ENCODE peak calls at places on chromosome 13, in seven cellular contexts. One of them, this sample, is unnamed.

GRCh38 chr13:49454388-49455015 is 10.4 kb downstream of the SETDB2 start:
- DNase-seq in GM12891: no peak
- DNase-seq in SK-N-SH: no peak
- DNase-seq in HepG2: no peak
- DNase-seq in GM12878: no peak
- DNase-seq in H1: no peak
- DNase-seq in K562: no peak
- DNase-seq in this sample: no peak

GRCh38 chr13:30172593-30173300 is 134.6 kb downstream of the KATNAL1 start:
- DNase-seq in GM12891: no peak
- DNase-seq in SK-N-SH: no peak
- DNase-seq in HepG2: no peak
- DNase-seq in GM12878: no peak
- DNase-seq in H1: no peak
- DNase-seq in K562: no peak
- DNase-seq in this sample: no peak

GRCh38 chr13:92054389-92054788 is 656.0 kb downstream of the GPC5 start:
- DNase-seq in GM12891: no peak
- DNase-seq in SK-N-SH: no peak
- DNase-seq in HepG2: peak; percentile 71
- DNase-seq in GM12878: no peak
- DNase-seq in H1: no peak
- DNase-seq in K562: no peak
- DNase-seq in this sample: no peak

GRCh38 chr13:44365008-44365407 is 8.6 kb upstream of the SERP2 start:
- DNase-seq in GM12891: no peak
- DNase-seq in SK-N-SH: no peak
- DNase-seq in HepG2: no peak
- DNase-seq in GM12878: no peak
- DNase-seq in H1: no peak
- DNase-seq in K562: no peak
- DNase-seq in this sample: no peak

GRCh38 chr13:79805317-79805716 is 324.4 kb downstream of the NDFIP2 start:
- DNase-seq in GM12891: no peak
- DNase-seq in SK-N-SH: no peak
- DNase-seq in HepG2: no peak
- DNase-seq in GM12878: no peak
- DNase-seq in H1: no peak
- DNase-seq in K562: no peak
- DNase-seq in this sample: no peak

GRCh38 chr13:44160549-44161278 is 212.9 kb upstream of the SERP2 start:
- DNase-seq in GM12891: no peak
- DNase-seq in SK-N-SH: no peak
- DNase-seq in HepG2: no peak
- DNase-seq in GM12878: no peak
- DNase-seq in H1: no peak
- DNase-seq in K562: no peak
- DNase-seq in this sample: no peak

GRCh38 chr13:69947577-69947976 is 160.0 kb upstream of the ATXN8OS start:
- DNase-seq in GM12891: no peak
- DNase-seq in SK-N-SH: no peak
- DNase-seq in HepG2: no peak
- DNase-seq in GM12878: no peak
- DNase-seq in H1: no peak
- DNase-seq in K562: no peak
- DNase-seq in this sample: no peak

GRCh38 chr13:33536639-33537425 is 251.3 kb upstream of the STARD13 start:
- DNase-seq in GM12891: no peak
- DNase-seq in SK-N-SH: no peak
- DNase-seq in HepG2: no peak
- DNase-seq in GM12878: no peak
- DNase-seq in H1: no peak
- DNase-seq in K562: no peak
- DNase-seq in this sample: no peak

GRCh38 chr13:36778083-36778671 is 40.8 kb upstream of the RFXAP start:
- DNase-seq in GM12891: no peak
- DNase-seq in SK-N-SH: no peak
- DNase-seq in HepG2: peak; percentile 21
- DNase-seq in GM12878: peak; percentile 20
- DNase-seq in H1: no peak
- DNase-seq in K562: no peak
- DNase-seq in this sample: no peak

GRCh38 chr13:37681295-37682032 is 82.9 kb upstream of the POSTN start:
- DNase-seq in GM12891: no peak
- DNase-seq in SK-N-SH: no peak
- DNase-seq in HepG2: no peak
- DNase-seq in GM12878: no peak
- DNase-seq in H1: no peak
- DNase-seq in K562: no peak
- DNase-seq in this sample: no peak

GRCh38 chr13:112227031-112227430 is 149.1 kb upstream of the SPACA7 start:
- DNase-seq in GM12891: no peak
- DNase-seq in SK-N-SH: no peak
- DNase-seq in HepG2: no peak
- DNase-seq in GM12878: no peak
- DNase-seq in H1: no peak
- DNase-seq in K562: no peak
- DNase-seq in this sample: no peak

GRCh38 chr13:112233256-112233655 is 142.9 kb upstream of the SPACA7 start:
- DNase-seq in GM12891: no peak
- DNase-seq in SK-N-SH: no peak
- DNase-seq in HepG2: no peak
- DNase-seq in GM12878: no peak
- DNase-seq in H1: no peak
- DNase-seq in K562: no peak
- DNase-seq in this sample: no peak

GRCh38 chr13:112231451-112232083 is 144.6 kb upstream of the SPACA7 start:
- DNase-seq in GM12891: no peak
- DNase-seq in SK-N-SH: no peak
- DNase-seq in HepG2: no peak
- DNase-seq in GM12878: no peak
- DNase-seq in H1: no peak
- DNase-seq in K562: no peak
- DNase-seq in this sample: no peak

GRCh38 chr13:112229445-112229844 is 146.7 kb upstream of the SPACA7 start:
- DNase-seq in GM12891: no peak
- DNase-seq in SK-N-SH: no peak
- DNase-seq in HepG2: no peak
- DNase-seq in GM12878: no peak
- DNase-seq in H1: no peak
- DNase-seq in K562: no peak
- DNase-seq in this sample: no peak

DNA sequence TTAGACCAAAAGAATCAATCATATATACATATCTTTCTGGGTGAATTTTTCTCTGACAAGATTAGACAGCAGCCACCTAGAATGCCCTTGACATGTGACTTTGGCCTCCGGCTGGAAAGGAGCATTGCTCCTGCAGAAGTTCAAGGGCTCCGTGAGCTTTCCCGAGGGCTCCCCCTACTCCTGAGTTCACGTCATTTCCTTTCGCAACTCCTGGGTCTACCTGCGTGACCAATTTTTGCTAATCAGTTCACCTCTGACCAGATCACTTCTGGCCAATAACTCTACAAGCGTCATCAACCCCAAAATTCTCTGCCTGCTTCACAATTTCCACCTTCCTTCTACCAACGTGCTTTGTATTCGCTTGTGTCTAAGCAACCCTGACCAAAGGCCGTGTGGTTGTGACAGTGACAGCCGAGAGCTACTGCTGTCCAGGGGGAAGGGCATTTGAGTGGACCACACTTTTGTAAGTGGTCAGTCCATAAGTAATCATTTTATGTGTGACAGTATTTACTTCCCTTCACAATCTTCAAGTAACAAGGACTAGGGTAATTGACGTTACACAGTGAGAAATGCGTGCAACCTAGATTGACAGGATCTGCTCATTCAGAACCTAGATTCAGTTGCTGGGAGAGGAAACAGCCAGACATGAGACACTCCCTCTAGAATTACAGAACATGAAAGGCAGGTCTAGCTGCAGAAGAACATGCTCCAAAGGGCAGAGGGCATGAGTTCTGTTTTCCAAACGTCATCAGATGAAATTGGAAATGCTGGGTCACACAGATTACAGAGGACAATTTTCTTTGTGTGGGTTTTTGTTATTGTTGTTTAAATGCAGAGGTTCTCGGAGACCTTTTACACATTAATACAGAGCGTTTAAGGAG is 145.9 kb upstream of the SPACA7 start:
- DNase-seq in GM12891: no peak
- DNase-seq in SK-N-SH: no peak
- DNase-seq in HepG2: no peak
- DNase-seq in GM12878: no peak
- DNase-seq in H1: no peak
- DNase-seq in K562: no peak
- DNase-seq in this sample: no peak
- TF ChIP-seq TAF1 in GM12891: no peak
- TF ChIP-seq TAF1 in SK-N-SH: no peak
- TF ChIP-seq TAF1 in HepG2: no peak
- TF ChIP-seq TAF1 in GM12878: no peak
- TF ChIP-seq TAF1 in H1: no peak
- TF ChIP-seq TAF1 in K562: no peak
- TF ChIP-seq TAF1 in this sample: no peak

GRCh38 chr13:109454167-109454917 is 332.0 kb downstream of the IRS2 start:
- DNase-seq in GM12891: no peak
- DNase-seq in SK-N-SH: no peak
- DNase-seq in HepG2: no peak
- DNase-seq in GM12878: no peak
- DNase-seq in H1: no peak
- DNase-seq in K562: no peak
- DNase-seq in this sample: no peak
- TF ChIP-seq POLR2AphosphoS5 in GM12891: no peak
- TF ChIP-seq POLR2AphosphoS5 in SK-N-SH: no peak
- TF ChIP-seq POLR2AphosphoS5 in HepG2: no peak
- TF ChIP-seq POLR2AphosphoS5 in GM12878: no peak
- TF ChIP-seq POLR2AphosphoS5 in H1: no peak
- TF ChIP-seq POLR2AphosphoS5 in K562: no peak
- TF ChIP-seq POLR2AphosphoS5 in this sample: no peak

DNA sequence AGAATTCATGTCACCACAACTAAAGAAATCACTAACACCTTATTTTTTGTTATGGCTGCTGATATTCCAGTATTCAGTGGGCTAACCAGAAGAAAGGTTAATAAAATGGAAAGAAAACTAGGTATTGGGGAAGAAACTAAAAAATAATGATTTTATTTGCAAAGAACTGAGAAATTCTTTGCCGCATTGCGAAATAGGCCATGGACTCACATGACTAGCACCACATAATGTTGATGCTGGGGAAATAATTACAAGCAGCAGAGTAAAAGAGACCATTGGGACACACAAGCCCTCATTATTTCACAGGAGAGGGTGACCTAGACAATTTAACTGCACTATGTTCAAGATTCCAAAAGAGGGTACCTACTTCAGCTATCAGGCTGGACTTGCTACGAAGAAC is 1411.5 kb downstream of the SLITRK5 start:
- DNase-seq in GM12891: no peak
- DNase-seq in SK-N-SH: no peak
- DNase-seq in HepG2: no peak
- DNase-seq in GM12878: no peak
- DNase-seq in H1: no peak
- DNase-seq in K562: no peak
- DNase-seq in this sample: no peak
- TF ChIP-seq TAF1 in GM12891: no peak
- TF ChIP-seq TAF1 in SK-N-SH: no peak
- TF ChIP-seq TAF1 in HepG2: no peak
- TF ChIP-seq TAF1 in GM12878: no peak
- TF ChIP-seq TAF1 in H1: no peak
- TF ChIP-seq TAF1 in K562: no peak
- TF ChIP-seq TAF1 in this sample: no peak

DNA sequence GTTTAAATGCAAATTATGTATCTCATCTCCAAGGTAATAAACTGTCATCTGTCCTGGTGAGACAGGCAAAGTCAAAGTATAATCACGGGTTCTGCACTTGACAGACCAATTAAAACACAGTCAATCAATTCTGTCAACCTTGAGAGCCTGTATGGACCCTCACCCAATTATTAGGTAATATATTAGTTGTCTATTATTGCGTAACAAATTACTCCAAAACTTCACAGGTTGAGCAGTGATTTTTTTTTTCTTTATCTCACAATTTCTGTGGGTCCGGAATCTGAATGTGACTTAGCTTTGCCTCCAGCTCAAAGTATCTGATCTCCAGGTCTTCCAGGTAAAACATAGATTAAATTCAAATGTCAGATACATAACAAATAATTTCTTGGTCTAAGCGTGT is 707.4 kb upstream of the ARGLU1 start:
- DNase-seq in GM12891: no peak
- DNase-seq in SK-N-SH: no peak
- DNase-seq in HepG2: no peak
- DNase-seq in GM12878: no peak
- DNase-seq in H1: no peak
- DNase-seq in K562: no peak
- DNase-seq in this sample: no peak
- TF ChIP-seq POLR2AphosphoS5 in GM12891: no peak
- TF ChIP-seq POLR2AphosphoS5 in SK-N-SH: no peak
- TF ChIP-seq POLR2AphosphoS5 in HepG2: no peak
- TF ChIP-seq POLR2AphosphoS5 in GM12878: no peak
- TF ChIP-seq POLR2AphosphoS5 in H1: no peak
- TF ChIP-seq POLR2AphosphoS5 in K562: no peak
- TF ChIP-seq POLR2AphosphoS5 in this sample: no peak

DNA sequence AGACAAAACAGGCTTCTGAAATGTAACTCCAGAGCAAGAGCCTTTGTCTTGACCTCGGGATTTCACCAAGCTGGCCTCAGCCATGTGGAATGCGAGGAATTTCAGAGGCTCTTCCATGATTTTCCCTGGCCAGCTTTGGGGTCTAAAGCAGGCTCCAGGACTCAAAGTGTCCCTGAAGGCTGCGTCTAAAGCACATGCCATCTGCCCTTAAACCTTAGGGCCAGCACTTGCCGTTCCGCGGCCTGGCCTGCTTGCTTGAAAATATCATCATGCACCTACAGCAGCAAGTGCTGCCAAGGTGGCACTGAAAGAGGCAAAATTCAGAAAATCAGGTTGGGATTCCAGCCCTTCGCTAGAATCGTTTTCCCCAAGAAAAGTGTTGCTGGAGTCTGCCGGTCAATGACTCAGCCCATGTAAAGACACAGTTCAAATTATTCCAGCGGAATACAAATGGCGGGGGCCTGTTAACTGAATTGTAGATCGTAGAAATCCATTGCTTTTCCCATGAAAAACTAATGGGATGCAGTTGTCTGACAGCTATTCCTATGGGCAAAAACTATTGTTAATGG is 105.7 kb upstream of the RAP2A start:
- DNase-seq in GM12891: no peak
- DNase-seq in SK-N-SH: no peak
- DNase-seq in HepG2: no peak
- DNase-seq in GM12878: no peak
- DNase-seq in H1: peak; percentile 71
- DNase-seq in K562: no peak
- DNase-seq in this sample: no peak
- TF ChIP-seq TAF1 in GM12891: no peak
- TF ChIP-seq TAF1 in SK-N-SH: no peak
- TF ChIP-seq TAF1 in HepG2: no peak
- TF ChIP-seq TAF1 in GM12878: no peak
- TF ChIP-seq TAF1 in H1: peak; percentile 32
- TF ChIP-seq TAF1 in K562: no peak
- TF ChIP-seq TAF1 in this sample: no peak

This sample was measured in GM12892.